ENCODE peak calls at places on chromosome 1, in five cellular contexts. One of them, this sample, is unnamed.

GRCh38 chr1:36717431-36717830 is 234.7 kb upstream of the CSF3R start:
- DNase-seq in SK-N-SH: no peak
- DNase-seq in H1: no peak
- DNase-seq in HCT116: no peak
- DNase-seq in GM12878: no peak
- DNase-seq in this sample: no peak

GRCh38 chr1:206589206-206589605 is 23.1 kb downstream of the EIF2D start:
- DNase-seq in H1: no peak
- DNase-seq in HCT116: no peak
- DNase-seq in GM12878: no peak
- DNase-seq in SK-N-SH: no peak
- DNase-seq in this sample: no peak

GRCh38 chr1:42966688-42967609 is 8.3 kb upstream of the SLC2A1 start:
- DNase-seq in GM12878: no peak
- DNase-seq in HCT116: peak; percentile 90
- DNase-seq in SK-N-SH: no peak
- DNase-seq in H1: peak; percentile 70
- DNase-seq in this sample: no peak

GRCh38 chr1:213585402-213585801 is 402.4 kb upstream of the PROX1 start:
- DNase-seq in H1: no peak
- DNase-seq in GM12878: no peak
- DNase-seq in SK-N-SH: no peak
- DNase-seq in HCT116: no peak
- DNase-seq in this sample: no peak

GRCh38 chr1:44829506-44830384 is 13.3 kb downstream of the PTCH2 start:
- DNase-seq in H1: no peak
- DNase-seq in HCT116: no peak
- DNase-seq in SK-N-SH: peak; percentile 26
- DNase-seq in GM12878: no peak
- DNase-seq in this sample: no peak

GRCh38 chr1:165883056-165883455 is 55.6 kb downstream of the UCK2 start:
- DNase-seq in HCT116: no peak
- DNase-seq in H1: no peak
- DNase-seq in SK-N-SH: no peak
- DNase-seq in GM12878: no peak
- DNase-seq in this sample: no peak

GRCh38 chr1:40636777-40637176 is 28.7 kb downstream of the RIMS3 start:
- DNase-seq in SK-N-SH: peak; percentile 72
- DNase-seq in H1: no peak
- DNase-seq in HCT116: no peak
- DNase-seq in GM12878: no peak
- DNase-seq in this sample: no peak

GRCh38 chr1:48718116-48718630 is 58.5 kb downstream of the BEND5 start:
- DNase-seq in SK-N-SH: no peak
- DNase-seq in GM12878: no peak
- DNase-seq in H1: no peak
- DNase-seq in HCT116: no peak
- DNase-seq in this sample: no peak

GRCh38 chr1:41846595-41846994 is 72.1 kb downstream of the HIVEP3 start:
- DNase-seq in HCT116: no peak
- DNase-seq in H1: no peak
- DNase-seq in GM12878: no peak
- DNase-seq in SK-N-SH: no peak
- DNase-seq in this sample: no peak

GRCh38 chr1:37153701-37154100 is 119.4 kb upstream of the GRIK3 start:
- DNase-seq in SK-N-SH: no peak
- DNase-seq in GM12878: no peak
- DNase-seq in H1: no peak
- DNase-seq in HCT116: no peak
- DNase-seq in this sample: no peak

GRCh38 chr1:83626603-83627002 is 372.3 kb downstream of the TTLL7 start:
- DNase-seq in H1: no peak
- DNase-seq in GM12878: peak; percentile 12
- DNase-seq in HCT116: no peak
- DNase-seq in SK-N-SH: no peak
- DNase-seq in this sample: peak; percentile 34

GRCh38 chr1:237901284-237901870 is 10.7 kb upstream of the ZP4 start:
- DNase-seq in H1: no peak
- DNase-seq in GM12878: no peak
- DNase-seq in SK-N-SH: peak; percentile 44
- DNase-seq in HCT116: no peak
- DNase-seq in this sample: peak; percentile 32
- TF ChIP-seq JUND in H1: no peak
- TF ChIP-seq JUND in GM12878: no peak
- TF ChIP-seq JUND in SK-N-SH: no peak
- TF ChIP-seq JUND in HCT116: no peak
- TF ChIP-seq JUND in this sample: no peak

GRCh38 chr1:23178414-23178813 is 9.8 kb upstream of the LUZP1 start:
- DNase-seq in SK-N-SH: no peak
- DNase-seq in GM12878: no peak
- DNase-seq in HCT116: no peak
- DNase-seq in H1: no peak
- DNase-seq in this sample: no peak

GRCh38 chr1:23177031-23177430 is 8.4 kb upstream of the LUZP1 start:
- DNase-seq in GM12878: no peak
- DNase-seq in H1: no peak
- DNase-seq in HCT116: no peak
- DNase-seq in SK-N-SH: no peak
- DNase-seq in this sample: no peak

GRCh38 chr1:23174383-23175110 is 5.9 kb upstream of the LUZP1 start:
- DNase-seq in HCT116: no peak
- DNase-seq in GM12878: no peak
- DNase-seq in H1: no peak
- DNase-seq in SK-N-SH: no peak
- DNase-seq in this sample: no peak

GRCh38 chr1:23177438-23178380 is 9.1 kb upstream of the LUZP1 start:
- DNase-seq in SK-N-SH: peak; percentile 95
- DNase-seq in H1: no peak
- DNase-seq in GM12878: peak; percentile 46
- DNase-seq in HCT116: no peak
- DNase-seq in this sample: peak; percentile 51

DNA sequence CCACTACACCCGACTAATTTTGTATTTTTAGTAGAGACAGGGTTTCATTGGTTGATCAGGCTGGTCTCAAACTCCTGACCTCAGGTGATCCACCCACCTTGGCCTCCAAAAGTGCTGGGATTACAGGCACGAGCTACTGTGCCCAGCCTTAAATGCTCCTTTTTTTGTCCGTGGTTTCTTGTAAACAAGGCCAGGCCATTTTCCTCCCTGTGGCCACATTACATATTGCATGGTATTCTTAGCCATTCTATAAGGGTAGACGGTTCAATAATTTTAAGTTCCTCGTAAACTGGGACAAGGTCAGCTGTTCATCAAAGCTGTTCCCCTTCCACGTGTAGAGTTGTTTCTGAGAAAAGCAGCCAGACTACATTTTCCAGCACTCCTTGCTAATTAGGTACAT is 10.3 kb upstream of the LUZP1 start:
- DNase-seq in H1: no peak
- DNase-seq in HCT116: no peak
- DNase-seq in GM12878: no peak
- DNase-seq in SK-N-SH: peak; percentile 38
- DNase-seq in this sample: peak; percentile 50
- TF ChIP-seq JUND in H1: no peak
- TF ChIP-seq JUND in HCT116: no peak
- TF ChIP-seq JUND in GM12878: no peak
- TF ChIP-seq JUND in SK-N-SH: no peak
- TF ChIP-seq JUND in this sample: no peak

DNA sequence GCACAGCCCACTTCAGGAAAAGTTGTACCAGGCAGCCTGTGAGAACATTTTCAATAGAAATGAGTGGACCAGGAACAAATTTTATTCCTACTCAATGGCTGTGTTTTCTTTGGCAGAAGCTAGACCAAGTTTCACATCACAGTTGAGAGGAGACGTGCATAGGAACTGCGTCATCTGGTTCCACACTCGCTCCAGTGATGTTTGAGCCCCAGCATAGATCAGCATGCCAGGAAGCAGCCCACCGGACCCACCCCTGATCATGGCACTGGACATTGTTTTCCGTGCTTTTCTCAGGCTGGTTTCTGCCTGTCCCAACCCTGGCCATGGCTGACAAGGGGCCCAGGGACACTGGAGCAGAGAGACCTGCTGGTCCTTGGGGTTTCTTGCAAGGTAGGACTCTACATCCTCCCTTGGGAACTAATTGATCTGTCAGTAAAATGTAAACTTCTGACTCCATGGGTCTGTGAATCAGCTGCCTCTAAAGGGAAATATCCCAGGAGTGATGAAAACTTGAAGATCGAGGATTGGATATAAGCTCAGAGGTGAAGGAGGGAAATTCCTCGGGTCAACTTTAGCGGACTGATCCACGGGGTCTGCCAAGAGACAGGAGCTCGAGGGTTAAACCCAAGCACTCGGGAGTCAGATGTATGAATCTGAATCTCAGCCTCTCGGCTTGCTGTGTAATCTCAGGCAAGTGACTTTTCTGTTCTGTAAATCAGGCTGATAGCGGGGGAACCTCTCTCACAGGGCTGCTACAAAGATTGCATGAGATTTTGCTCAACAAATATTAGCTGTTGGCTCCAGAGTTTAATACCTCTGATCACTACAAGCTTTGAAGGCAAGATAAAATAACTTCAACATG is 35.7 kb downstream of the NEK2 start:
- DNase-seq in GM12878: no peak
- DNase-seq in SK-N-SH: no peak
- DNase-seq in HCT116: no peak
- DNase-seq in H1: no peak
- DNase-seq in this sample: no peak
- TF ChIP-seq JUND in GM12878: no peak
- TF ChIP-seq JUND in SK-N-SH: peak; percentile 64
- TF ChIP-seq JUND in HCT116: no peak
- TF ChIP-seq JUND in H1: no peak
- TF ChIP-seq JUND in this sample: no peak

GRCh38 chr1:10474613-10475507 is at the start of gene PEX14:
- DNase-seq in GM12878: peak; percentile 54
- DNase-seq in H1: peak; percentile 76
- DNase-seq in HCT116: peak; percentile 75
- DNase-seq in SK-N-SH: peak; percentile 94
- DNase-seq in this sample: peak; percentile 75

GRCh38 chr1:10471411-10472219 is 714 bp downstream of the DFFA start:
- DNase-seq in GM12878: no peak
- DNase-seq in HCT116: no peak
- DNase-seq in H1: no peak
- DNase-seq in SK-N-SH: peak; percentile 44
- DNase-seq in this sample: no peak

GRCh38 chr1:10470043-10470442 is 2.3 kb downstream of the DFFA start:
- DNase-seq in HCT116: no peak
- DNase-seq in H1: no peak
- DNase-seq in GM12878: no peak
- DNase-seq in SK-N-SH: no peak
- DNase-seq in this sample: no peak

GRCh38 chr1:10473145-10473765 is 926 bp upstream of the DFFA start:
- DNase-seq in GM12878: no peak
- DNase-seq in SK-N-SH: no peak
- DNase-seq in H1: no peak
- DNase-seq in HCT116: no peak
- DNase-seq in this sample: no peak

GRCh38 chr1:10472220-10473144 is at the start of gene DFFA:
- DNase-seq in GM12878: peak; percentile 95
- DNase-seq in SK-N-SH: peak; percentile 94
- DNase-seq in HCT116: peak; percentile 94
- DNase-seq in H1: peak; percentile 94
- DNase-seq in this sample: peak; percentile 84
- TF ChIP-seq JUND in GM12878: no peak
- TF ChIP-seq JUND in SK-N-SH: no peak
- TF ChIP-seq JUND in HCT116: no peak
- TF ChIP-seq JUND in H1: no peak
- TF ChIP-seq JUND in this sample: no peak

DNA sequence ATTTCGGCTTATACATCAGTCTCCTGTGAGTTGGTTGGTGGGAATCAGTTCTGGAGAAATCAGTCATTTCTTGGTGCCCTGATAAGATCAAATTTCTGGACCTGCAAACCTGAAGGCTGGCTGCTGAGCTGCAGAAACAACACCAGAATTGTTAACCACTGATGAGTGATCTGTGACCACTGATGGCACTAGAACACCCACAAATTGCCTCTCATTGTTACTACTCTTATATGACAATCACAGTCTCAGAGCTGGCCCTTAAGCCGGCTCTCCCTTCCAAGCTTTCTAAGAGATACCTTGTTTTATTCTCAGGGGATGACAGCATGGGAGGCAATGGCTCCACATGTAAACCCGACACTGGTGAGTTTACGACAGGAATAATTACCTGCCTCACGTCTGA is 1.9 kb downstream of the C1orf162 start:
- DNase-seq in H1: no peak
- DNase-seq in HCT116: no peak
- DNase-seq in SK-N-SH: no peak
- DNase-seq in GM12878: peak; percentile 47
- DNase-seq in this sample: no peak
- TF ChIP-seq JUND in H1: no peak
- TF ChIP-seq JUND in HCT116: no peak
- TF ChIP-seq JUND in SK-N-SH: no peak
- TF ChIP-seq JUND in GM12878: no peak
- TF ChIP-seq JUND in this sample: no peak